ENCODE peak calls at places on chromosomes 2 and 18, in five cellular contexts. C is esophagus squamous epithelium, F is right lobe of liver, Y is endothelial cell of umbilical vein, Z is uterus. J is an unnamed sample.

GRCh38 chr2:3264010-3264744 is 113.4 kb downstream of the EIPR1 start:
- DNase-seq in C (no peak), F (no peak), Y (no peak), Z (no peak), J (peak; percentile 31)

GRCh38 chr2:182941121-182941713 is 74.8 kb upstream of the FRZB start:
- DNase-seq in C (no peak), F (no peak), Y (no peak), Z (no peak), J (no peak)

GRCh38 chr2:10932345-10933151 is 20.8 kb downstream of the KCNF1 start:
- DNase-seq in C (no peak), F (no peak), Y (peak; percentile 65), Z (no peak), J (no peak)

GRCh38 chr2:68316091-68316490 is 3.7 kb downstream of the CNRIP1 start:
- DNase-seq in C (no peak), F (no peak), Y (no peak), Z (no peak), J (no peak)

GRCh38 chr2:157901325-157901724 is 25.2 kb upstream of the ACVR1 start:
- DNase-seq in C (no peak), F (no peak), Y (no peak), Z (no peak), J (no peak)

GRCh38 chr2:171522057-171522803 is at the start of gene CYBRD1:
- DNase-seq in C (peak; percentile 11), F (peak; percentile 79), Y (peak; percentile 71), Z (peak; percentile 90), J (peak; percentile 84)

GRCh38 chr18:79457239-79457638 is 61.5 kb downstream of the NFATC1 start:
- DNase-seq in C (no peak), F (no peak), Y (no peak), Z (no peak), J (no peak)

GRCh38 chr2:112020561-112020960 is 34.5 kb upstream of the TMEM87B start:
- DNase-seq in C (no peak), F (no peak), Y (no peak), Z (no peak), J (no peak)

GRCh38 chr2:110977388-110977787 is 143.3 kb upstream of the BCL2L11 start:
- DNase-seq in C (no peak), F (no peak), Y (no peak), Z (no peak), J (no peak)

GRCh38 chr18:25604231-25604908 is 252.4 kb upstream of the ZNF521 start:
- DNase-seq in C (no peak), F (no peak), Y (no peak), Z (no peak), J (no peak)

GRCh38 chr18:2707559-2708168 is 52.1 kb downstream of the SMCHD1 start:
- DNase-seq in C (no peak), F (no peak), Y (no peak), Z (no peak), J (no peak)

GRCh38 chr2:120525056-120526046 is 179.4 kb downstream of the INHBB start:
- DNase-seq in C (no peak), F (peak; percentile 96), Y (peak; percentile 16), Z (peak; percentile 28), J (no peak)

GRCh38 chr18:59060540-59060939 is 79.1 kb upstream of the SEC11C start:
- DNase-seq in C (no peak), F (no peak), Y (no peak), Z (no peak), J (no peak)

GRCh38 chr2:39153312-39153711 is 32.5 kb upstream of the SOS1 start:
- DNase-seq in C (no peak), F (no peak), Y (no peak), Z (no peak), J (no peak)

GRCh38 chr2:158686166-158686792 is 108.8 kb upstream of the DAPL1 start:
- DNase-seq in C (no peak), F (no peak), Y (no peak), Z (no peak), J (no peak)

GRCh38 chr2:119004602-119005001 is 62.6 kb downstream of the MARCO start:
- DNase-seq in C (no peak), F (no peak), Y (no peak), Z (no peak), J (no peak)

GRCh38 chr2:116716038-116716437 is 1098.5 kb upstream of the DDX18 start:
- DNase-seq in C (no peak), F (no peak), Y (no peak), Z (no peak), J (no peak)

GRCh38 chr2:155250800-155251199 is 552.3 kb downstream of the KCNJ3 start:
- DNase-seq in C (no peak), F (no peak), Y (peak; percentile 17), Z (no peak), J (no peak)

GRCh38 chr2:3041841-3042600 is 335.6 kb downstream of the EIPR1 start:
- DNase-seq in C (no peak), F (no peak), Y (no peak), Z (peak; percentile 20), J (no peak)

GRCh38 chr2:240959941-240960308 is 38.5 kb upstream of the SNED1 start:
- DNase-seq in C (no peak), F (no peak), Y (no peak), Z (no peak), J (peak; percentile 6)

GRCh38 chr2:109666466-109666865 is 52.3 kb downstream of the SOWAHC start:
- DNase-seq in C (no peak), F (no peak), Y (no peak), Z (no peak), J (no peak)

GRCh38 chr2:70496819-70497218 is 56.8 kb downstream of the TGFA start:
- DNase-seq in C (no peak), F (no peak), Y (no peak), Z (no peak), J (no peak)

GRCh38 chr2:108934583-108935230 is 54.3 kb downstream of the EDAR start:
- DNase-seq in C (no peak), F (no peak), Y (no peak), Z (no peak), J (no peak)

GRCh38 chr2:138058427-138058826 is 94.2 kb downstream of the HNMT start:
- DNase-seq in C (no peak), F (no peak), Y (no peak), Z (no peak), J (no peak)

GRCh38 chr2:138061961-138062360 is 97.7 kb downstream of the HNMT start:
- DNase-seq in C (no peak), F (no peak), Y (no peak), Z (no peak), J (no peak)

GRCh38 chr2:138059487-138059886 is 95.2 kb downstream of the HNMT start:
- DNase-seq in C (no peak), F (no peak), Y (peak; percentile 1), Z (no peak), J (no peak)

DNA sequence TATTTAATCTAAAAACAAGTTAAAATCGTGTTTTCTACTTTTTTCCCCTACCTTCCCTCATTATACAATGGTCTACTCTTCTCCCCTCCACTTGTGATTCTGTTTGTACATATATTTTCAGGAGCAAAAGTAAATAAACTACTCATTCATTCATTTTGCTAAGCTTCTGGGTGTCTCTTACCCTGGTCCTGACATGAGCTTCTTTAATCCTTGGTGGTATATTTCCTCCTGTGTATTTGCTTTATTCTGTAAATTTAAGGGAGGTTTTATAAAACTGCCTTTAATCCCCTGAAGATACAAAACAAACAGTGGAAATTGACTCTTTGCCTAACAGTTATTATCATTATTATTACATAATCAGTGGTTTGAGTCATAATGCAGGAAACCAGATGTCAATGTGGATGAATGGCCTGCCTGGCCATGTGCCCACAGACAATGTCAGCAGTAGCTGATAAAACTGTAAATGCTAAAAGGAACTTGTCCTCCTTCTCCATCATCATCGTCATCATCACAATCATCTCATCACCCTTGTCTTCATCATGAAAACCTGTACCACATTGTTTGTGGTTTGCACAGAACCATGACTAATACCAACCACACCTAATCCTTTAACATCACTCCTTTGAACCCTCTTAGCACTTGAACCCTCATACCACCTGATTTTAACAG is 95.8 kb downstream of the HNMT start:
- DNase-seq in C (no peak), F (peak; percentile 28), Y (peak; percentile 83), Z (peak; percentile 29), J (peak; percentile 48)
- TF ChIP-seq POLR2A in C (no peak), F (no peak), Y (no peak), Z (no peak), J (no peak)

GRCh38 chr2:101826716-101827115 is 129.2 kb downstream of the MAP4K4 start:
- DNase-seq in C (no peak), F (no peak), Y (no peak), Z (no peak), J (no peak)
- H3K4me1 ChIP-seq in C (no peaks in the 10 kb centered on the region), F (peaks cover 10% of the 10 kb centered on the region), Y (peaks cover 51% of the 10 kb centered on the region), Z (peaks cover 5% of the 10 kb centered on the region), J (peaks cover 12% of the 10 kb centered on the region)

DNA sequence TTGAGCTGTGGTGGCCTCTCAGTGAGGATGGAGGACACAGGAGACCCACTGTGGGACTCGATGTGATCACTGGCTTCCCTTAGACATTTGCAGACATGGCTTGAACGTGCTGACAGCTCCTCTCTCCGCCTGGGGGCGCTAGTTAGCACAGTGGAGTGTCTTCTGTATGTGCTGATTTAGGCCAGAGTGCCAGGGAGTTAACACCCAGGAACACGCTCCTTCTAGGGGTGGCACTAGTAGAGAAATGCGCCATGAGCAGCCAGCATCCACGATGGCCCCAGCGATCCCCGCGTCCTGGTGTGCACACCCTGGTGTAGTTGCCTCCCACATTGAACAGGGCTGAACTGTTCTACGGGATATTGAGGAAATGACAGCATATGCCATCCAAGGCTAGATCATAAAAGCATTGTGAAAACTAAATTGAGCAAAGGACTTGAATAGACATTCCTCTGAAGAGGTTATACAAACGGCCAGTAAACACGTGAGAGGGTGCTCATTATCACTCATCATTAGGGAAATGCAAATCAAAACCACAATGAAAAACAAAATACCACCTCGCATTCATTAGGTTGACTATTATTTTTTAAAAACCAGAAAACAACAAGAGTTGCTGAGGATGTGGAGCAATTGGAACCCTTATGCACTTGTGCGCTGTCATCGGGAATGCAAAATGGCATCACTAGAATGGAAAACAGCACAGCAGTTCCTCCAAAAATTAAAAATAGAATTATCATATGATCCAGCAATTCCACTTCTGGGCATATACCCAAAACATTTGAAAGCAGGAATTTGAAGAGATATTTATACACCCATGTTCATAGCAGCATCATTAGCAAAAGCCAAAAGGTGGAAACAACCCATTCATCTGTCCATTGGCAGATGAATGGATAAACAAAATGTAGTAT is 11.6 kb upstream of the NMUR1 start:
- DNase-seq in C (no peak), F (no peak), Y (no peak), Z (no peak), J (no peak)
- TF ChIP-seq POLR2A in C (no peak), F (no peak), Y (no peak), Z (no peak), J (no peak)

GRCh38 chr2:54494087-54494486 is 38.0 kb downstream of the SPTBN1 start:
- DNase-seq in C (no peak), F (no peak), Y (no peak), Z (no peak), J (no peak)
- H3K4me1 ChIP-seq in C (no peaks in the 10 kb centered on the region), F (peaks cover 12% of the 10 kb centered on the region), Y (peaks cover 4% of the 10 kb centered on the region), Z (peaks cover 9% of the 10 kb centered on the region), J (no peaks in the 10 kb centered on the region)

GRCh38 chr2:233563663-233564430 is 2.7 kb downstream of the USP40 start:
- DNase-seq in C (no peak), F (no peak), Y (no peak), Z (no peak), J (no peak)

GRCh38 chr2:233571462-233571861 is 4.9 kb upstream of the USP40 start:
- DNase-seq in C (no peak), F (no peak), Y (no peak), Z (no peak), J (no peak)

GRCh38 chr2:233571001-233571400 is 4.4 kb upstream of the USP40 start:
- DNase-seq in C (no peak), F (no peak), Y (no peak), Z (no peak), J (no peak)

GRCh38 chr2:233565685-233566140 is 869 bp downstream of the USP40 start:
- DNase-seq in C (no peak), F (no peak), Y (no peak), Z (no peak), J (no peak)

GRCh38 chr2:233566141-233566956 is at the start of gene USP40:
- DNase-seq in C (peak; percentile 33), F (peak; percentile 87), Y (peak; percentile 92), Z (peak; percentile 86), J (peak; percentile 61)
- TF ChIP-seq POLR2A in C (peak; percentile 81), F (peak; percentile 93), Y (peak; percentile 98), Z (peak; percentile 40), J (peak; percentile 58)

J was measured in tibial nerve.